ENCODE peak calls at places on chromosomes 11 and 22, in five cellular contexts. D, Z, W, T and H are unnamed samples.

GRCh38 chr11:75733346-75734107 is 15.9 kb downstream of the MOGAT2 start:
- DNase-seq in W (no peak), D (no peak), Z (no peak), T (peak), H (peak)

GRCh38 chr11:43830928-43831440 is 49.6 kb upstream of the ALKBH3 start:
- DNase-seq in W (no peak), D (no peak), T (peak), Z (no peak), H (no peak)

GRCh38 chr11:77107950-77108349 is 5.3 kb downstream of the OMP start:
- DNase-seq in D (no peak), W (no peak), Z (no peak), T (peak), H (no peak)

GRCh38 chr11:126348806-126349582 is 6.5 kb upstream of the ST3GAL4 start:
- DNase-seq in Z (no peak), D (no peak), W (no peak), T (no peak), H (no peak)

GRCh38 chr22:23219787-23220484 is 39.6 kb downstream of the BCR start:
- DNase-seq in T (no peak), Z (no peak), D (no peak), W (no peak), H (no peak)

GRCh38 chr11:35680506-35680905 is 17.9 kb downstream of the TRIM44 start:
- DNase-seq in D (no peak), W (no peak), T (no peak), Z (no peak), H (no peak)

GRCh38 chr11:8831861-8832260 is 79.1 kb upstream of the AKIP1 start:
- DNase-seq in D (no peak), T (no peak), W (no peak), Z (no peak), H (no peak)

GRCh38 chr11:129591527-129591926 is 215.9 kb downstream of the BARX2 start:
- DNase-seq in D (no peak), Z (no peak), T (no peak), W (no peak), H (no peak)

GRCh38 chr22:34639911-34640310 is 426.0 kb upstream of the ISX start:
- DNase-seq in Z (no peak), D (no peak), T (no peak), W (no peak), H (no peak)

GRCh38 chr11:108873938-108874337 is 209.1 kb downstream of the DDX10 start:
- DNase-seq in W (no peak), Z (no peak), D (no peak), T (no peak), H (no peak)

GRCh38 chr11:93832780-93833179 is 17.6 kb downstream of the VSTM5 start:
- DNase-seq in D (no peak), W (no peak), Z (no peak), T (no peak), H (no peak)

GRCh38 chr11:113470233-113470632 is 5.0 kb downstream of the DRD2 start:
- DNase-seq in W (no peak), Z (no peak), T (no peak), D (no peak), H (no peak)

GRCh38 chr11:66562275-66562674 is 6.1 kb downstream of the CTSF start:
- DNase-seq in Z (no peak), T (no peak), W (no peak), D (no peak), H (no peak)

GRCh38 chr11:70247042-70247709 is 23.3 kb upstream of the PPFIA1 start:
- DNase-seq in Z (no peak), T (no peak), W (no peak), D (no peak), H (no peak)

GRCh38 chr11:96748639-96749370 is 359.0 kb downstream of the JRKL start:
- DNase-seq in W (no peak), T (peak), Z (no peak), D (no peak), H (no peak)

GRCh38 chr11:102115557-102115956 is 5.3 kb downstream of the YAP1 start:
- DNase-seq in Z (peak), W (no peak), T (no peak), D (no peak), H (no peak)

GRCh38 chr11:133964946-133965632 is 8.3 kb upstream of the IGSF9B start:
- DNase-seq in Z (no peak), W (no peak), D (no peak), T (no peak), H (no peak)

GRCh38 chr22:20159088-20159487 is 8.2 kb upstream of the CCDC188 start:
- DNase-seq in Z (no peak), D (no peak), W (no peak), T (no peak), H (no peak)

GRCh38 chr11:3189886-3190583 is 24.9 kb upstream of the OSBPL5 start:
- DNase-seq in D (no peak), Z (no peak), W (no peak), T (no peak), H (no peak)